ENCODE peak calls at places on chromosomes 6 and 20, in five cellular contexts. One of them, this sample, is unnamed.

GRCh38 chr20:3218307-3218988 is 9.2 kb downstream of the ITPA start:
- DNase-seq in amniotic epithelial cell: no peak
- DNase-seq in retina: peak
- DNase-seq in 8988T: peak
- DNase-seq in NCI-H2081: peak
- DNase-seq in this sample: no peak

GRCh38 chr6:137631323-137631722 is 137.1 kb upstream of the OLIG3 start:
- DNase-seq in amniotic epithelial cell: no peak
- DNase-seq in retina: no peak
- DNase-seq in 8988T: no peak
- DNase-seq in NCI-H2081: no peak
- DNase-seq in this sample: no peak

GRCh38 chr6:43076928-43077809 is 1.1 kb downstream of the PTK7 start:
- DNase-seq in amniotic epithelial cell: peak
- DNase-seq in retina: peak
- DNase-seq in 8988T: peak
- DNase-seq in NCI-H2081: peak
- DNase-seq in this sample: no peak

GRCh38 chr20:31808481-31808880 is 10.7 kb upstream of the MYLK2 start:
- DNase-seq in amniotic epithelial cell: no peak
- DNase-seq in retina: no peak
- DNase-seq in 8988T: no peak
- DNase-seq in NCI-H2081: peak
- DNase-seq in this sample: no peak

GRCh38 chr6:137866200-137866913 is 702 bp upstream of the TNFAIP3 start:
- DNase-seq in amniotic epithelial cell: peak
- DNase-seq in retina: peak
- DNase-seq in 8988T: no peak
- DNase-seq in NCI-H2081: no peak
- DNase-seq in this sample: peak

GRCh38 chr6:15825332-15825930 is 162.6 kb upstream of the DTNBP1 start:
- DNase-seq in amniotic epithelial cell: no peak
- DNase-seq in retina: no peak
- DNase-seq in 8988T: no peak
- DNase-seq in NCI-H2081: no peak
- DNase-seq in this sample: no peak

GRCh38 chr20:1964659-1965405 is 29.0 kb downstream of the PDYN start:
- DNase-seq in amniotic epithelial cell: no peak
- DNase-seq in retina: no peak
- DNase-seq in 8988T: no peak
- DNase-seq in NCI-H2081: no peak
- DNase-seq in this sample: no peak

GRCh38 chr6:113315879-113316278 is 541.3 kb upstream of the MARCKS start:
- DNase-seq in amniotic epithelial cell: no peak
- DNase-seq in retina: no peak
- DNase-seq in 8988T: no peak
- DNase-seq in NCI-H2081: no peak
- DNase-seq in this sample: no peak

GRCh38 chr20:10523438-10523837 is 88.3 kb downstream of the SLX4IP start:
- DNase-seq in amniotic epithelial cell: no peak
- DNase-seq in retina: no peak
- DNase-seq in 8988T: no peak
- DNase-seq in NCI-H2081: peak
- DNase-seq in this sample: no peak

GRCh38 chr20:45500022-45500421 is 15.4 kb downstream of the SPINT3 start:
- DNase-seq in amniotic epithelial cell: no peak
- DNase-seq in retina: no peak
- DNase-seq in 8988T: no peak
- DNase-seq in NCI-H2081: no peak
- DNase-seq in this sample: no peak

GRCh38 chr6:142702501-142703460 is 242.2 kb downstream of the HIVEP2 start:
- DNase-seq in amniotic epithelial cell: no peak
- DNase-seq in retina: peak
- DNase-seq in 8988T: no peak
- DNase-seq in NCI-H2081: peak
- DNase-seq in this sample: peak

GRCh38 chr6:110039364-110039995 is 61.4 kb downstream of the GPR6 start:
- DNase-seq in amniotic epithelial cell: peak
- DNase-seq in retina: peak
- DNase-seq in 8988T: peak
- DNase-seq in NCI-H2081: peak
- DNase-seq in this sample: peak

GRCh38 chr6:106159531-106159940 is 73.4 kb downstream of the PRDM1 start:
- DNase-seq in amniotic epithelial cell: peak
- DNase-seq in retina: no peak
- DNase-seq in 8988T: peak
- DNase-seq in NCI-H2081: no peak
- DNase-seq in this sample: no peak

GRCh38 chr6:27550692-27551091 is 77.8 kb upstream of the ZNF184 start:
- DNase-seq in amniotic epithelial cell: no peak
- DNase-seq in retina: peak
- DNase-seq in 8988T: no peak
- DNase-seq in NCI-H2081: no peak
- DNase-seq in this sample: no peak

GRCh38 chr6:115896538-115897129 is 164.1 kb downstream of the FRK start:
- DNase-seq in amniotic epithelial cell: peak
- DNase-seq in retina: peak
- DNase-seq in 8988T: no peak
- DNase-seq in NCI-H2081: peak
- DNase-seq in this sample: peak

GRCh38 chr20:62409935-62410741 is 3.1 kb upstream of the CABLES2 start:
- DNase-seq in amniotic epithelial cell: peak
- DNase-seq in retina: peak
- DNase-seq in 8988T: peak
- DNase-seq in NCI-H2081: peak
- DNase-seq in this sample: no peak

GRCh38 chr6:2449572-2449940 is 204.2 kb upstream of the GMDS start:
- DNase-seq in amniotic epithelial cell: no peak
- DNase-seq in retina: no peak
- DNase-seq in 8988T: no peak
- DNase-seq in NCI-H2081: no peak
- DNase-seq in this sample: no peak

GRCh38 chr6:18503588-18504231 is 116.6 kb downstream of the RNF144B start:
- DNase-seq in amniotic epithelial cell: peak
- DNase-seq in retina: peak
- DNase-seq in 8988T: peak
- DNase-seq in NCI-H2081: peak
- DNase-seq in this sample: peak

GRCh38 chr6:53814353-53814752 is 19.5 kb downstream of the LRRC1 start:
- DNase-seq in amniotic epithelial cell: no peak
- DNase-seq in retina: no peak
- DNase-seq in 8988T: no peak
- DNase-seq in NCI-H2081: no peak
- DNase-seq in this sample: no peak

GRCh38 chr6:36136551-36136950 is 6.2 kb downstream of the MAPK13 start:
- DNase-seq in amniotic epithelial cell: no peak
- DNase-seq in retina: no peak
- DNase-seq in 8988T: no peak
- DNase-seq in NCI-H2081: no peak
- DNase-seq in this sample: no peak

GRCh38 chr6:35602133-35602946 is 86.4 kb downstream of the FKBP5 start:
- DNase-seq in amniotic epithelial cell: peak
- DNase-seq in retina: peak
- DNase-seq in 8988T: no peak
- DNase-seq in NCI-H2081: no peak
- DNase-seq in this sample: peak